ENCODE peak calls at places on chromosomes 5 and 9, in six cellular contexts. R, S, P, N, W and H are unnamed samples.

GRCh38 chr5:88957000-88957399 is 74.0 kb upstream of the MEF2C start:
- DNase-seq in R (no peak), S (no peak), P (no peak), N (no peak), W (no peak), H (no peak)

GRCh38 chr5:144028058-144028457 is 142.4 kb downstream of the YIPF5 start:
- DNase-seq in R (no peak), S (peak), P (peak), N (no peak), W (no peak), H (no peak)

GRCh38 chr9:100670719-100671118 is 92.8 kb downstream of the CAVIN4 start:
- DNase-seq in R (no peak), S (no peak), P (no peak), N (no peak), W (peak), H (no peak)

GRCh38 chr5:180647465-180647864 is 1.9 kb downstream of the FLT4 start:
- DNase-seq in R (no peak), S (no peak), P (no peak), N (no peak), W (no peak), H (no peak)

GRCh38 chr5:141641634-141642278 is 5.0 kb downstream of the RELL2 start:
- DNase-seq in R (no peak), S (peak), P (peak), N (peak), W (no peak), H (no peak)

GRCh38 chr9:92242115-92242778 is 51.2 kb downstream of the IARS1 start:
- DNase-seq in R (no peak), S (peak), P (peak), N (no peak), W (no peak), H (no peak)

GRCh38 chr9:105693435-105694275 is 686 bp upstream of the TMEM38B start:
- DNase-seq in R (no peak), S (peak), P (no peak), N (peak), W (peak), H (no peak)

GRCh38 chr5:123367739-123368138 is 55.5 kb downstream of the CEP120 start:
- DNase-seq in R (no peak), S (peak), P (peak), N (no peak), W (peak), H (no peak)

GRCh38 chr5:74030821-74031220 is 404.8 kb downstream of the ARHGEF28 start:
- DNase-seq in R (no peak), S (no peak), P (no peak), N (no peak), W (no peak), H (no peak)

GRCh38 chr9:19781240-19781639 is 7.6 kb downstream of the SLC24A2 start:
- DNase-seq in R (no peak), S (no peak), P (no peak), N (no peak), W (no peak), H (no peak)

GRCh38 chr9:69130456-69131441 is 43.3 kb upstream of the TJP2 start:
- DNase-seq in R (no peak), S (peak), P (peak), N (no peak), W (no peak), H (no peak)

GRCh38 chr9:3863114-3863528 is 337.3 kb upstream of the RFX3 start:
- DNase-seq in R (no peak), S (peak), P (peak), N (no peak), W (no peak), H (no peak)

GRCh38 chr5:108430931-108431608 is 49.2 kb upstream of the FBXL17 start:
- DNase-seq in R (no peak), S (peak), P (no peak), N (no peak), W (no peak), H (no peak)

GRCh38 chr5:169581580-169582227 is 1.9 kb upstream of the SPDL1 start:
- DNase-seq in R (peak), S (peak), P (peak), N (peak), W (peak), H (no peak)

GRCh38 chr9:83933804-83934203 is 12.6 kb upstream of the KIF27 start:
- DNase-seq in R (no peak), S (peak), P (peak), N (no peak), W (no peak), H (no peak)

GRCh38 chr5:111562566-111562965 is 50.2 kb upstream of the STARD4 start:
- DNase-seq in R (no peak), S (no peak), P (no peak), N (no peak), W (no peak), H (no peak)

GRCh38 chr9:137878957-137879555 is 1.5 kb downstream of the CACNA1B start:
- DNase-seq in R (no peak), S (no peak), P (no peak), N (no peak), W (no peak), H (peak)

GRCh38 chr9:89576404-89576824 is 28.4 kb upstream of the GADD45G start:
- DNase-seq in R (no peak), S (peak), P (peak), N (peak), W (peak), H (no peak)

GRCh38 chr5:148311516-148311915 is 707 bp upstream of the SPINK7 start:
- DNase-seq in R (no peak), S (no peak), P (no peak), N (no peak), W (no peak), H (no peak)

GRCh38 chr5:147439253-147439652 is 70.6 kb downstream of the DPYSL3 start:
- DNase-seq in R (no peak), S (peak), P (peak), N (no peak), W (no peak), H (no peak)

GRCh38 chr9:137190315-137190853 is 1.9 kb downstream of the SSNA1 start:
- DNase-seq in R (no peak), S (no peak), P (no peak), N (no peak), W (no peak), H (no peak)

GRCh38 chr5:96247097-96247675 is 185.9 kb downstream of the PCSK1 start:
- DNase-seq in R (no peak), S (peak), P (no peak), N (no peak), W (no peak), H (no peak)

GRCh38 chr9:81146684-81147337 is 542.5 kb downstream of the TLE1 start:
- DNase-seq in R (no peak), S (peak), P (peak), N (no peak), W (no peak), H (no peak)

GRCh38 chr5:18393546-18393945 is 759.3 kb downstream of the TAF11L14 start:
- DNase-seq in R (no peak), S (no peak), P (no peak), N (no peak), W (no peak), H (no peak)